ENCODE peak calls at places on chromosome 3, in five cellular contexts. T is foreskin fibroblast, X is esophagus squamous epithelium, R is psoas muscle, I is keratinocyte. G is an unnamed sample.

GRCh38 chr3:42660898-42661297 is 7.4 kb downstream of the ZBTB47 start:
- DNase-seq in X (no peak), R (no peak), I (no peak), T (peak), G (no peak)

GRCh38 chr3:149452036-149452435 is 22.5 kb upstream of the TM4SF4 start:
- DNase-seq in T (no peak), I (no peak), X (no peak), R (no peak), G (no peak)

GRCh38 chr3:114454592-114455251 is 160.9 kb downstream of the TIGIT start:
- DNase-seq in X (no peak), R (no peak), T (peak), I (no peak), G (no peak)

GRCh38 chr3:168081171-168081771 is 14.5 kb downstream of the GOLIM4 start:
- DNase-seq in R (no peak), X (no peak), I (no peak), T (peak), G (no peak)

GRCh38 chr3:197970588-197970987 is 10.6 kb downstream of the LMLN start:
- DNase-seq in I (no peak), X (no peak), R (no peak), T (no peak), G (no peak)

GRCh38 chr3:155772801-155773200 is 27.9 kb upstream of the PLCH1 start:
- DNase-seq in I (no peak), X (no peak), R (no peak), T (no peak), G (no peak)

GRCh38 chr3:87173776-87174175 is 53.3 kb upstream of the CHMP2B start:
- DNase-seq in I (no peak), X (no peak), T (no peak), R (no peak), G (no peak)

GRCh38 chr3:157088506-157089454 is 71.2 kb downstream of the CCNL1 start:
- DNase-seq in T (peak), R (peak), X (no peak), I (peak), G (peak)

GRCh38 chr3:170911051-170911450 is 2.6 kb upstream of the EIF5A2 start:
- DNase-seq in R (no peak), X (no peak), T (no peak), I (no peak), G (no peak)

GRCh38 chr3:11611271-11611893 is 32.3 kb downstream of the VGLL4 start:
- DNase-seq in T (no peak), R (no peak), X (no peak), I (no peak), G (no peak)

GRCh38 chr3:108806316-108806715 is 16.3 kb upstream of the TRAT1 start:
- DNase-seq in T (no peak), X (no peak), R (no peak), I (no peak), G (no peak)

GRCh38 chr3:56796202-56796601 is 5.5 kb downstream of the ARHGEF3 start:
- DNase-seq in I (no peak), X (no peak), T (no peak), R (no peak), G (peak)

GRCh38 chr3:58441514-58442450 is 8.2 kb upstream of the PDHB start:
- DNase-seq in I (no peak), X (no peak), T (no peak), R (no peak), G (no peak)
- TF ChIP-seq CTCF in I (no peak), X (no peak), T (no peak), R (no peak), G (no peak)

GRCh38 chr3:169144691-169145090 is 518.8 kb downstream of the MECOM start:
- DNase-seq in I (no peak), T (peak), R (no peak), X (no peak), G (no peak)
- H3K4me3 ChIP-seq in I (no peak), T (peak), R (peak), X (peak), G (no peak)

DNA sequence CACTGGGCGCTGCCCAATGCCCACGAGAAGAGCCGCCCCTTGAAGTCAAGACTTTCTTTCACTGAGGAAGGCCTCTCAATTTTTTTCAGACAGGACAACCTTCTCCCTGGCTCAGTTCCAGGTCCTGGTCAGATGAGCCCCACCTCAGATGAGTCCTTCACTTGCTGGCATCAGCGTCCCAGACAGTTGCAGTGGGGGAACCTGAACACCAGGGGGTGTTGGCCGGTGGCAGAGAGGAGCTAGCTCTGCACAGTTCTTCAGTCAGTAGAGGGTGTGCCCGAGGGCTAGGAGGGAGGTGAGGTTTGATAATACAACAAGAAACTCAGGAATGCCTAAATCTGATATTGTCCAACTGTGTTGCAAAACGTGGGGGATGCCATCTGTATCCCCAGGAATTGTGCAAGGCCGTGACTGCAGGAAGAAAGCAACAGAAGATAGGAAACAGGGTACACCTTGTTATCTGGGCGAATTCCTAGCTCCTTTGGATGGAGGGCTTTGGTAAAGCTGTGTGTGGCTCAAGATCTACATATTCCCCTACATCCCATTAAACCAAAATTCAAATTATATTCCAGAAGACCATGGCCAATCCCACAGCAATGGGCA is 34.3 kb downstream of the CCR3 start:
- DNase-seq in R (peak), X (no peak), I (peak), T (no peak), G (no peak)
- TF ChIP-seq CTCF in R (peak), X (peak), I (peak), T (peak), G (peak)

DNA sequence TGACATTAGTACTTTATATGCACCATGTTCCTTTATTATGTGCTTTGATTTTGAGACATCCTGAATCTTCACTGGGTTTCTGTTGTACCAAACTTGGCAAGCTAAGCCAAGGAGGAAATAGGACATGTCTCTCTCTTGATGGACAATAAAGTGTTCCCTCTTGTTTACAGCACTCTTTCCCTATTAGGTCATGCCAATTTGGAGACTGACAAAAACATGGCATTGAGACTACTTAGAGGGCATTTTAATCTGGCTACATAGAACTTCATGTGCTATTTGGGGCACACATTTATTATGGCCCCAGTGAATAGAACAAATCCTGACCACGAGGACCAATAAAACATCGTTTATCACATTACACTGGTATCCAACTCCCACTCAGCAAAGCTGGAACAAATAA is 85.3 kb upstream of the TNFSF10 start:
- DNase-seq in X (no peak), I (no peak), R (no peak), T (no peak), G (no peak)
- H3K4me3 ChIP-seq in X (no peak), I (no peak), R (no peak), T (no peak), G (no peak)

DNA sequence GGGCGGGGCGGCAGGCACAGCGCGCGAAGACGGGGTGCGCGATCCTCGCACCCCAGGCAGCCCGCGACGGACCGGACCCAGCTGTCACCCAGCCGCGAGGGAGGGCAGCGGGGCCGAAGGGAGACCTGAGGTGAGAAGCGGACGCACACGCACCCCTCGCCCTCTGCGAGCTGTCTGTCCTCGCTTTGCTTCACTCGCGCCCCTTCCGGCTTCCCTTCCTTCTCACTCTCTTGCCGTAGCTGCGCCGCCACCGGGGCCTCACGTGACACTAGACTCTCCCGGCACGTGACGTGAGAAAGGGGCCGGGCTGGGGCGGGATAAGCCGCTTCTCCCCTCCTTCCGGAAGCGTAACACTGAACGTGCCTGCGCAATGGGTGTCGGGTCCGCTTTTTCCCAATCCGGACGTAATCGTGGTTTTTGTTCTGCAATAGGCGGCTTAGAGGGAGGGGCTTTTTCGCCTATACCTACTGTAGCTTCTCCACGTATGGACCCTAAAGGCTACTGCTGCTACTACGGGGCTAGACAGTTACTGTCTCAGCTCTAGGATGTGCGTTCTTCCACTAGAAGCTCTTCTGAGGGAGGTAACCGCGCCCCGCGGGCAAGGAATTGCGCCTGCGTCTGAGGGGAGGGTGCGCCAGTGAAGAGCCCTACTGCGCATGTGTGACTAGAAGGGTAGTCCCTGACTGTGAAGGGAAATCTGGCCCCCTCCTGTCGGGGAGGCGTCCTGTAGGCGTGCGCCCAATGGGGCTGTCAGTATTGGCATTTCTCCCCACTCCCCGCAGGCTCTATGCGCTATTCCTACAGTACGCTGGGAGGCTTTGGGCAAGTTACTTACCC is at the start of the genes ATG3 and SLC35A5:
- DNase-seq in T (peak), R (peak), I (peak), X (peak), G (peak)
- TF ChIP-seq CTCF in T (no peak), R (no peak), I (peak), X (peak), G (peak)

GRCh38 chr3:179676081-179676480 is 23.2 kb downstream of the USP13 start:
- DNase-seq in I (no peak), R (no peak), T (no peak), X (no peak), G (no peak)

GRCh38 chr3:179682681-179683080 is 29.8 kb downstream of the USP13 start:
- DNase-seq in R (no peak), T (no peak), I (no peak), X (no peak), G (no peak)

GRCh38 chr3:179677884-179678283 is 25.0 kb downstream of the USP13 start:
- DNase-seq in T (no peak), X (no peak), I (no peak), R (no peak), G (no peak)

GRCh38 chr3:179681492-179682263 is 28.8 kb downstream of the USP13 start:
- DNase-seq in T (peak), I (no peak), X (no peak), R (no peak), G (no peak)
- H3K4me3 ChIP-seq in T (peak), I (no peak), X (no peak), R (no peak), G (no peak)

GRCh38 chr3:134871818-134872217 is 76.8 kb downstream of the EPHB1 start:
- DNase-seq in T (no peak), R (no peak), X (no peak), I (no peak), G (no peak)
- TF ChIP-seq CTCF in T (no peak), R (no peak), X (no peak), I (no peak), G (no peak)

GRCh38 chr3:54785976-54786375 is 141.9 kb downstream of the LRTM1 start:
- DNase-seq in T (no peak), X (no peak), R (no peak), I (no peak), G (no peak)
- H3K4me3 ChIP-seq in T (no peak), X (no peak), R (no peak), I (no peak), G (no peak)

DNA sequence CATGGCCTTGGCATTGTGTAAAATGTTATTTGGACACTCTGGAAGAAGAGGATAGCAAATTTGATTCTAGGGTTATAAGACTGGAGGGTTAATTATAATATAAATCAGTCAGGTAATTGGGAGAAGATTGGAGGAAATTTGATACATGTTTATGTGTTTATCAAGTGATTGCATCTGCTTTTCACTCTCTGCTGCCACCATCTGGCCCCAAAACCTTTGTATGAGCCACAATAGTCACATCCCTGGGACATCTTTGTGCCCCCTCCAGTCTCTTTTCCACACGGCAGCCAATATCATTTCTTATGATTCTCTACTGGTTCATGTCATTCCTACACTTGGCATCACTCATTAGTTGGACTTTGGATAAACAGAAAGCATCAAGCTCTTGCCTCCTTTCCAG is 602.2 kb upstream of the SUCLG2 start:
- DNase-seq in X (no peak), I (no peak), T (no peak), R (no peak), G (no peak)
- TF ChIP-seq CTCF in X (no peak), I (peak), T (no peak), R (no peak), G (no peak)

DNA sequence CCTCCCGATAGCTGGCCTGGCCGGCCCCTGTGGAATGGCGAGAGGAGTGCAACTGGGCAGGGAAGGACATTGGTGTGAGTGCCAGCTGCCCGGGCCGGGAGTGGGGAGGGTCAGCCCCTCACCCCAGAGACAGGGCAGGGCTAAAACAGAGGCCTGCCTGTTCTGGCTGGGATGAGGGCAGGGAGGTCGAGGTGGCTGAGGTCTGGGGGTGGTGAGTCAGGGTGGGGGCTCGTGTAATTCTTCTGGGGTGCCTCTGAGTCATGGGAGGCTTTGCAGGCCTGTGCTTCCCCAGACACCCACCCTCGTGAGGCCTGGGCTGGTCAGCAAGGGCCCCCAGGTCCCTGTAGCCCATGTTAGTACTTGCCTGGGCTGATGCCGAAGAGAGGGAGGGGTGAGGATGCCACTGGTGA is 1.5 kb downstream of the SEMA3B start:
- DNase-seq in T (peak), R (no peak), I (no peak), X (no peak), G (no peak)
- H3K4me3 ChIP-seq in T (peak), R (no peak), I (no peak), X (no peak), G (no peak)